ENCODE peak calls at places on chromosomes 3 and 15, in seven cellular contexts. B, O, W, K, F, J and A are unnamed samples.

GRCh38 chr3:97121386-97121785 is 307.0 kb downstream of the EPHA6 start:
- DNase-seq in K (no peak), F (no peak), B (no peak), J (no peak), O (no peak), W (no peak), A (no peak)

GRCh38 chr15:31338318-31338878 is 11.8 kb downstream of the KLF13 start:
- DNase-seq in J (no peak), W (no peak), O (peak), F (peak), B (no peak), K (no peak), A (peak)

GRCh38 chr3:48598323-48599076 is 3.4 kb upstream of the COL7A1 start:
- DNase-seq in F (no peak), B (peak), K (peak), W (peak), O (no peak), J (peak), A (peak)

GRCh38 chr15:98177950-98178848 is 217.7 kb downstream of the ARRDC4 start:
- DNase-seq in W (peak), K (peak), F (no peak), J (peak), B (peak), O (no peak), A (no peak)

GRCh38 chr3:137987723-137988122 is 22.2 kb upstream of the CLDN18 start:
- DNase-seq in J (no peak), O (no peak), W (no peak), K (no peak), F (no peak), B (no peak), A (no peak)

GRCh38 chr3:72996473-72997333 is at the start of gene PPP4R2:
- DNase-seq in J (peak), B (peak), F (peak), W (peak), O (peak), K (peak), A (peak)

GRCh38 chr15:84749111-84749991 is 959 bp downstream of the ZNF592 start:
- DNase-seq in B (no peak), K (peak), J (peak), O (peak), F (peak), W (peak), A (no peak)

GRCh38 chr3:147930417-147930816 is 521.3 kb downstream of the ZIC1 start:
- DNase-seq in B (peak), F (no peak), J (peak), O (no peak), W (peak), K (no peak), A (no peak)

GRCh38 chr3:108662141-108662738 is 72.7 kb downstream of the DZIP3 start:
- DNase-seq in J (peak), K (no peak), B (peak), F (no peak), O (no peak), W (peak), A (no peak)

GRCh38 chr15:84736375-84736774 is 12.0 kb upstream of the ZNF592 start:
- DNase-seq in O (no peak), W (no peak), F (no peak), J (no peak), B (no peak), K (no peak), A (no peak)

GRCh38 chr3:99128205-99128604 is 226.7 kb upstream of the DCBLD2 start:
- DNase-seq in K (no peak), O (no peak), W (peak), J (no peak), B (peak), F (no peak), A (no peak)

GRCh38 chr3:141680620-141681389 is 57.3 kb upstream of the RNF7 start:
- DNase-seq in O (no peak), B (peak), J (peak), F (no peak), W (no peak), K (no peak), A (no peak)

GRCh38 chr15:98743177-98743576 is 94.8 kb downstream of the IGF1R start:
- DNase-seq in F (no peak), O (no peak), K (no peak), W (no peak), B (no peak), J (peak), A (no peak)

GRCh38 chr3:124439586-124439985 is 290.7 kb upstream of the UMPS start:
- DNase-seq in F (no peak), W (no peak), B (no peak), O (no peak), J (no peak), K (no peak), A (no peak)

GRCh38 chr15:95017950-95018349 is 786.6 kb downstream of the MCTP2 start:
- DNase-seq in O (no peak), K (peak), B (no peak), W (no peak), F (peak), J (peak), A (peak)

GRCh38 chr3:135134717-135135116 is 339.7 kb downstream of the EPHB1 start:
- DNase-seq in W (no peak), F (no peak), J (no peak), B (no peak), K (no peak), O (no peak), A (no peak)

GRCh38 chr3:58025824-58026579 is 17.8 kb downstream of the FLNB start:
- DNase-seq in O (no peak), W (no peak), J (peak), K (no peak), B (peak), F (peak), A (peak)

GRCh38 chr3:179227349-179227748 is 23.6 kb downstream of the KCNMB3 start:
- DNase-seq in B (peak), O (no peak), W (no peak), K (no peak), J (peak), F (no peak), A (no peak)

GRCh38 chr15:48402778-48403177 is 71.5 kb downstream of the DUT start:
- DNase-seq in W (no peak), F (no peak), K (no peak), B (no peak), O (no peak), J (peak), A (no peak)

DNA sequence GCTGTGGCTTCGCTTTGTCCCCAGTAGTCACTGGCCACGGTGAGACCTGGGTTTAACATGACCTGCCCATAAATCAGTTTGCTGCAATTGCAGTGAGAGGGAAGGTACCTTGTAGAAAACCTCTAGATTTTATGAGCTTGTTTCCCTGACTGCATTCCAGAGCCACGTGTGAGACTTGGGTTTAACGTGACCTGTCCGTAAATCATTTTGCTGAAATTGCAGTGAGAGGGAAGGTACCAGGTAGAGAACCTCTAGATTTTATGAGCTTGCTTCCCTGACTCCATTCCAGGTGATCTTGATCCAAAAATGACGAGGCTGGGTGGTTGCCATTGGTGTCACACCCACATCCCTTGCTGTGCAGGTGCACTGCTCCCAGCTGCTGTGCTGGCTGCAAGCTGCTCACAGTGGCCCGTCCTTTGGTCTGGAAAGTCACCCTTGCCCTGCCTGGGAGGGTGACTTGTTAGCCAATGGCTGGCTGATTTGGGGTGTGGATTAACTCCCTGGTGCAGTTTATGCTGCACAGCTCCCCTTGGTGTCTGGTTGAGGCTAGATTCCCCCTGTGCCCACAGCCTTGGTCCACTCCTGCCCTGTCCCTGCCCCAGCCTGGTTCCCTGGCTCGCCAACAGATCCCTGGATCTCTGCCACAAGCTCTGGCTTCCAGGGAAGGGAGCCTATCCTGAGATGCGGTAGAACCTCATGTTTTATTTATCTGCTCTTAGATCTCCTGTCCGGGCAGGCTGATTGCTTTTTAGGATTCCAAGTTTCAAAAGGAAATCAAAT is 192.7 kb upstream of the CTDSPL start:
- DNase-seq in K (peak), W (no peak), B (no peak), O (no peak), J (no peak), F (no peak), A (no peak)
- H3K4me3 ChIP-seq in K (no peak), W (no peak), B (no peak), O (no peak), J (no peak), F (no peak), A (no peak)

GRCh38 chr3:64222501-64222900 is 2.8 kb downstream of the PRICKLE2 start:
- DNase-seq in B (no peak), K (no peak), O (no peak), J (no peak), F (no peak), W (no peak), A (no peak)
- H3K4me3 ChIP-seq in B (no peak), K (no peak), O (no peak), J (no peak), F (peak), W (no peak), A (no peak)

DNA sequence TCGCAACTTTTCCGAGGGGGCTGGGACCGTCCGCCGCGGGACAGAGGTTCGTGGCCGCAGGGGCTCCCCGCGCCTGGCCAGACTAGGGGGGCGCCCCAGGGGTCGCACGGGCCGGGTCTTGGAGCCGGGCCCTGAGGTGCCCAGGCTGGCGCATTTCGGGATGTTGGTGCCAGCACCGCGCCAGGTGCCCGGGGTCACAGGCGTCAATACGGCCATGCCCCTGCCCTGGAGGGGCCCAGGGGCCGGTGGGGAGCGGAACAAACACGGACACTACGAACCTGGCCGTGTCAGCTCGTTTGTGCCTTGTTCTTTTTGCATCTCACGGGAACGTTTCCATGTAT is 366 bp downstream of the TM6SF1 start:
- DNase-seq in K (no peak), W (no peak), F (no peak), O (no peak), B (no peak), J (no peak), A (no peak)
- H3K4me3 ChIP-seq in K (peak), W (peak), F (peak), O (peak), B (peak), J (peak), A (peak)

GRCh38 chr15:58539548-58539947 is 107.8 kb downstream of the LIPC start:
- DNase-seq in B (no peak), F (no peak), O (peak), W (no peak), K (no peak), J (no peak), A (no peak)
- H3K4me3 ChIP-seq in B (no peak), F (no peak), O (no peak), W (no peak), K (no peak), J (no peak), A (no peak)